ENCODE peak calls at places on chromosome 7, in eight cellular contexts. One of them, this sample, is unnamed.

GRCh38 chr7:8413600-8413999 is 19.8 kb upstream of the NXPH1 start:
- DNase-seq in adrenal gland: no peak
- DNase-seq in tibial nerve: no peak
- DNase-seq in HCT116: no peak
- DNase-seq in body of pancreas: no peak
- DNase-seq in vagina: no peak
- DNase-seq in prostate gland: no peak
- DNase-seq in GM12878: no peak
- DNase-seq in this sample: no peak

GRCh38 chr7:36048141-36048901 is 104.7 kb upstream of the EEPD1 start:
- DNase-seq in adrenal gland: peak
- DNase-seq in tibial nerve: peak
- DNase-seq in HCT116: no peak
- DNase-seq in body of pancreas: peak
- DNase-seq in vagina: no peak
- DNase-seq in prostate gland: peak
- DNase-seq in GM12878: no peak
- DNase-seq in this sample: no peak

GRCh38 chr7:93249749-93250148 is 17.6 kb downstream of the VPS50 start:
- DNase-seq in adrenal gland: peak
- DNase-seq in tibial nerve: no peak
- DNase-seq in HCT116: no peak
- DNase-seq in body of pancreas: no peak
- DNase-seq in vagina: no peak
- DNase-seq in prostate gland: no peak
- DNase-seq in GM12878: no peak
- DNase-seq in this sample: no peak

GRCh38 chr7:151774951-151775350 is 102.0 kb downstream of the PRKAG2 start:
- DNase-seq in adrenal gland: no peak
- DNase-seq in tibial nerve: no peak
- DNase-seq in HCT116: no peak
- DNase-seq in body of pancreas: no peak
- DNase-seq in vagina: no peak
- DNase-seq in prostate gland: no peak
- DNase-seq in GM12878: no peak
- DNase-seq in this sample: no peak

GRCh38 chr7:156984209-156984891 is 26.1 kb downstream of the MNX1 start:
- DNase-seq in adrenal gland: no peak
- DNase-seq in tibial nerve: peak
- DNase-seq in HCT116: no peak
- DNase-seq in body of pancreas: peak
- DNase-seq in vagina: no peak
- DNase-seq in prostate gland: no peak
- DNase-seq in GM12878: no peak
- DNase-seq in this sample: no peak

GRCh38 chr7:50851451-50851850 is 68.8 kb upstream of the GRB10 start:
- DNase-seq in adrenal gland: no peak
- DNase-seq in tibial nerve: no peak
- DNase-seq in HCT116: no peak
- DNase-seq in body of pancreas: no peak
- DNase-seq in vagina: peak
- DNase-seq in prostate gland: no peak
- DNase-seq in GM12878: no peak
- DNase-seq in this sample: no peak

GRCh38 chr7:138354066-138354465 is 106.0 kb upstream of the TRIM24 start:
- DNase-seq in adrenal gland: no peak
- DNase-seq in tibial nerve: no peak
- DNase-seq in HCT116: no peak
- DNase-seq in body of pancreas: no peak
- DNase-seq in vagina: no peak
- DNase-seq in prostate gland: no peak
- DNase-seq in GM12878: no peak
- DNase-seq in this sample: no peak

GRCh38 chr7:18352339-18353255 is 143.0 kb upstream of the HDAC9 start:
- DNase-seq in adrenal gland: peak
- DNase-seq in tibial nerve: no peak
- DNase-seq in HCT116: peak
- DNase-seq in body of pancreas: peak
- DNase-seq in vagina: no peak
- DNase-seq in prostate gland: peak
- DNase-seq in GM12878: no peak
- DNase-seq in this sample: peak

GRCh38 chr7:92421676-92422435 is 25.4 kb upstream of the GATAD1 start:
- DNase-seq in adrenal gland: no peak
- DNase-seq in tibial nerve: no peak
- DNase-seq in HCT116: no peak
- DNase-seq in body of pancreas: peak
- DNase-seq in vagina: no peak
- DNase-seq in prostate gland: no peak
- DNase-seq in GM12878: no peak
- DNase-seq in this sample: no peak

GRCh38 chr7:90211391-90212148 is at the start of gene STEAP2:
- DNase-seq in adrenal gland: peak
- DNase-seq in tibial nerve: peak
- DNase-seq in HCT116: peak
- DNase-seq in body of pancreas: peak
- DNase-seq in vagina: peak
- DNase-seq in prostate gland: peak
- DNase-seq in GM12878: no peak
- DNase-seq in this sample: peak

GRCh38 chr7:39592586-39592985 is 26.4 kb downstream of the YAE1 start:
- DNase-seq in adrenal gland: no peak
- DNase-seq in tibial nerve: no peak
- DNase-seq in HCT116: no peak
- DNase-seq in body of pancreas: no peak
- DNase-seq in vagina: no peak
- DNase-seq in prostate gland: no peak
- DNase-seq in GM12878: no peak
- DNase-seq in this sample: peak

GRCh38 chr7:151051108-151051507 is 2.8 kb downstream of the ASIC3 start:
- DNase-seq in adrenal gland: peak
- DNase-seq in tibial nerve: no peak
- DNase-seq in HCT116: no peak
- DNase-seq in body of pancreas: peak
- DNase-seq in vagina: no peak
- DNase-seq in prostate gland: no peak
- DNase-seq in GM12878: no peak
- DNase-seq in this sample: peak

GRCh38 chr7:1103789-1104513 is 16.0 kb downstream of the GPER1 start:
- DNase-seq in adrenal gland: no peak
- DNase-seq in tibial nerve: no peak
- DNase-seq in HCT116: no peak
- DNase-seq in body of pancreas: no peak
- DNase-seq in vagina: no peak
- DNase-seq in prostate gland: no peak
- DNase-seq in GM12878: no peak
- DNase-seq in this sample: no peak

GRCh38 chr7:157527235-157527634 is 190.4 kb downstream of the DNAJB6 start:
- DNase-seq in adrenal gland: peak
- DNase-seq in tibial nerve: no peak
- DNase-seq in HCT116: no peak
- DNase-seq in body of pancreas: no peak
- DNase-seq in vagina: no peak
- DNase-seq in prostate gland: no peak
- DNase-seq in GM12878: no peak
- DNase-seq in this sample: no peak

GRCh38 chr7:22784346-22784745 is 38.3 kb downstream of the TOMM7 start:
- DNase-seq in adrenal gland: no peak
- DNase-seq in tibial nerve: no peak
- DNase-seq in HCT116: no peak
- DNase-seq in body of pancreas: no peak
- DNase-seq in vagina: no peak
- DNase-seq in prostate gland: no peak
- DNase-seq in GM12878: no peak
- DNase-seq in this sample: no peak

GRCh38 chr7:22782616-22783232 is 39.9 kb downstream of the TOMM7 start:
- DNase-seq in adrenal gland: peak
- DNase-seq in tibial nerve: peak
- DNase-seq in HCT116: peak
- DNase-seq in body of pancreas: peak
- DNase-seq in vagina: no peak
- DNase-seq in prostate gland: peak
- DNase-seq in GM12878: no peak
- DNase-seq in this sample: peak

GRCh38 chr7:22783421-22783820 is 39.2 kb downstream of the TOMM7 start:
- DNase-seq in adrenal gland: no peak
- DNase-seq in tibial nerve: no peak
- DNase-seq in HCT116: no peak
- DNase-seq in body of pancreas: no peak
- DNase-seq in vagina: no peak
- DNase-seq in prostate gland: no peak
- DNase-seq in GM12878: no peak
- DNase-seq in this sample: no peak

GRCh38 chr7:22779697-22780096 is 43.0 kb downstream of the TOMM7 start:
- DNase-seq in adrenal gland: no peak
- DNase-seq in tibial nerve: no peak
- DNase-seq in HCT116: no peak
- DNase-seq in body of pancreas: no peak
- DNase-seq in vagina: no peak
- DNase-seq in prostate gland: no peak
- DNase-seq in GM12878: no peak
- DNase-seq in this sample: no peak

GRCh38 chr7:22781230-22781711 is 41.4 kb downstream of the TOMM7 start:
- DNase-seq in adrenal gland: no peak
- DNase-seq in tibial nerve: no peak
- DNase-seq in HCT116: no peak
- DNase-seq in body of pancreas: peak
- DNase-seq in vagina: no peak
- DNase-seq in prostate gland: no peak
- DNase-seq in GM12878: no peak
- DNase-seq in this sample: no peak
- TF ChIP-seq POLR2A in adrenal gland: no peak
- TF ChIP-seq POLR2A in tibial nerve: no peak
- TF ChIP-seq POLR2A in HCT116: no peak
- TF ChIP-seq POLR2A in body of pancreas: no peak
- TF ChIP-seq POLR2A in vagina: no peak
- TF ChIP-seq POLR2A in prostate gland: no peak
- TF ChIP-seq POLR2A in GM12878: no peak
- TF ChIP-seq POLR2A in this sample: no peak

GRCh38 chr7:158821173-158822021 is 7.9 kb downstream of the ESYT2 start:
- DNase-seq in adrenal gland: no peak
- DNase-seq in tibial nerve: no peak
- DNase-seq in HCT116: peak
- DNase-seq in body of pancreas: no peak
- DNase-seq in vagina: no peak
- DNase-seq in prostate gland: no peak
- DNase-seq in GM12878: no peak
- DNase-seq in this sample: peak
- TF ChIP-seq POLR2A in adrenal gland: no peak
- TF ChIP-seq POLR2A in tibial nerve: peak
- TF ChIP-seq POLR2A in HCT116: no peak
- TF ChIP-seq POLR2A in body of pancreas: no peak
- TF ChIP-seq POLR2A in vagina: no peak
- TF ChIP-seq POLR2A in prostate gland: no peak
- TF ChIP-seq POLR2A in GM12878: no peak
- TF ChIP-seq POLR2A in this sample: no peak

GRCh38 chr7:131109011-131109756 is 218.5 kb upstream of the MKLN1 start:
- DNase-seq in adrenal gland: no peak
- DNase-seq in tibial nerve: no peak
- DNase-seq in HCT116: no peak
- DNase-seq in body of pancreas: no peak
- DNase-seq in vagina: no peak
- DNase-seq in prostate gland: no peak
- DNase-seq in GM12878: no peak
- DNase-seq in this sample: peak

GRCh38 chr7:131106681-131107342 is 220.9 kb upstream of the MKLN1 start:
- DNase-seq in adrenal gland: peak
- DNase-seq in tibial nerve: peak
- DNase-seq in HCT116: no peak
- DNase-seq in body of pancreas: no peak
- DNase-seq in vagina: peak
- DNase-seq in prostate gland: peak
- DNase-seq in GM12878: no peak
- DNase-seq in this sample: no peak

GRCh38 chr7:131108212-131108980 is 219.3 kb upstream of the MKLN1 start:
- DNase-seq in adrenal gland: no peak
- DNase-seq in tibial nerve: no peak
- DNase-seq in HCT116: no peak
- DNase-seq in body of pancreas: no peak
- DNase-seq in vagina: no peak
- DNase-seq in prostate gland: no peak
- DNase-seq in GM12878: no peak
- DNase-seq in this sample: no peak

GRCh38 chr7:131105803-131106680 is 221.6 kb upstream of the MKLN1 start:
- DNase-seq in adrenal gland: peak
- DNase-seq in tibial nerve: peak
- DNase-seq in HCT116: no peak
- DNase-seq in body of pancreas: peak
- DNase-seq in vagina: peak
- DNase-seq in prostate gland: peak
- DNase-seq in GM12878: no peak
- DNase-seq in this sample: peak

GRCh38 chr7:131107343-131108211 is 220.1 kb upstream of the MKLN1 start:
- DNase-seq in adrenal gland: peak
- DNase-seq in tibial nerve: peak
- DNase-seq in HCT116: peak
- DNase-seq in body of pancreas: peak
- DNase-seq in vagina: peak
- DNase-seq in prostate gland: peak
- DNase-seq in GM12878: no peak
- DNase-seq in this sample: peak
- TF ChIP-seq POLR2A in adrenal gland: peak
- TF ChIP-seq POLR2A in tibial nerve: peak
- TF ChIP-seq POLR2A in HCT116: no peak
- TF ChIP-seq POLR2A in body of pancreas: peak
- TF ChIP-seq POLR2A in vagina: no peak
- TF ChIP-seq POLR2A in prostate gland: peak
- TF ChIP-seq POLR2A in GM12878: peak
- TF ChIP-seq POLR2A in this sample: no peak

DNA sequence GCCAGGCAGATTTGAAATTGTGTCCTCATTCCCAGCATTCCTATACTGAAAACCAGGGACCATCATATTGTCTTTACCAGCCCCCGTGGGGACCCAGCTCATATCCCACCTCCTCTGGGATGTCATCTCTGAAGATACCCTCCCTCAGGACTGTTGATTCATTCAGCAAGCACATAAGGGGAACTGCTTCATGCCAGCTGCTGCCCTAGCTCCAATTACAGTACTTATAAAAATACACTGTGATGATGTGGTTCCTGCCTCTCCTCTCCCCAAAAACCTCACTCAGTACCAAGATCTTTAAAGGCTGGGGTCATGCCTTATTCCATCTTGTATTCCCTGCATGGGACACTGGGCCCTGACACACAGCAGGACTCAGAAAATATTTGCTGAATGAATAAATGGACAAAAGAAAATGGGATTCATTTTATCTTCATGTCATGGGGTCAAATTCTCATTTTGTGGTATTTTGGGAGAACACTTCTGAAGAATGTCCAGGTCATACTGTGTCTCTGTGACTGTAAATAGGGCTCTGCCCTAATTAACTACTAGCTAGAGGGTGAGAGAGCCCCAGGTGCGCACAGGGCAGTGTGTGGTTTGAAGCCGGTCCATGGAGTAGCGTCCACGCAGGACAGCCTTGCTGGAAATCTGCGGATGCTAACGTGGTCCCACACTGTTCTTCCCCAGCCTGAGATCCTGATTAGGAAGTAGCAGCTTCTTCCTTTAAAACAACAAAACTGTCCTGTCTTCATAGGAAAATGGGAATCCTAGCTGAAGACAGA is 29.0 kb upstream of the DAGLB start:
- DNase-seq in adrenal gland: no peak
- DNase-seq in tibial nerve: no peak
- DNase-seq in HCT116: no peak
- DNase-seq in body of pancreas: no peak
- DNase-seq in vagina: no peak
- DNase-seq in prostate gland: no peak
- DNase-seq in GM12878: no peak
- DNase-seq in this sample: no peak
- TF ChIP-seq POLR2A in adrenal gland: no peak
- TF ChIP-seq POLR2A in tibial nerve: no peak
- TF ChIP-seq POLR2A in HCT116: no peak
- TF ChIP-seq POLR2A in body of pancreas: no peak
- TF ChIP-seq POLR2A in vagina: no peak
- TF ChIP-seq POLR2A in prostate gland: no peak
- TF ChIP-seq POLR2A in GM12878: no peak
- TF ChIP-seq POLR2A in this sample: no peak